ENCODE peak calls at places on chromosomes 4 and X, in nine cellular contexts. One of them, this sample, is unnamed. For H3K9me3 and H3K27me3, the result is how much of the 10 kb centered on the place peaks cover.

GRCh38 chr4:182918791-182919302 is 1.7 kb upstream of the DCTD start:
- DNase-seq in fibroblast of lung: no peak
- DNase-seq in psoas muscle: no peak
- DNase-seq in breast epithelium: no peak
- DNase-seq in cardiac muscle cell: no peak
- DNase-seq in small intestine: peak
- DNase-seq in tibial nerve: no peak
- DNase-seq in SK-N-SH: no peak
- DNase-seq in esophagus muscularis mucosa: no peak
- DNase-seq in this sample: no peak

GRCh38 chr4:8599657-8600056 is 7.1 kb downstream of the CPZ start:
- DNase-seq in fibroblast of lung: peak
- DNase-seq in psoas muscle: no peak
- DNase-seq in breast epithelium: no peak
- DNase-seq in cardiac muscle cell: peak
- DNase-seq in small intestine: no peak
- DNase-seq in tibial nerve: no peak
- DNase-seq in SK-N-SH: no peak
- DNase-seq in esophagus muscularis mucosa: no peak
- DNase-seq in this sample: no peak

GRCh38 chr4:111937368-111937767 is 207.9 kb upstream of the FAM241A start:
- DNase-seq in fibroblast of lung: peak
- DNase-seq in psoas muscle: no peak
- DNase-seq in breast epithelium: no peak
- DNase-seq in cardiac muscle cell: peak
- DNase-seq in small intestine: peak
- DNase-seq in tibial nerve: no peak
- DNase-seq in SK-N-SH: no peak
- DNase-seq in esophagus muscularis mucosa: no peak
- DNase-seq in this sample: no peak

GRCh38 chr4:10998826-10999225 is 314.3 kb upstream of the CLNK start:
- DNase-seq in fibroblast of lung: peak
- DNase-seq in psoas muscle: no peak
- DNase-seq in breast epithelium: no peak
- DNase-seq in cardiac muscle cell: peak
- DNase-seq in small intestine: no peak
- DNase-seq in tibial nerve: no peak
- DNase-seq in SK-N-SH: no peak
- DNase-seq in esophagus muscularis mucosa: peak
- DNase-seq in this sample: no peak

GRCh38 chr4:163554870-163555465 is 60.5 kb downstream of the TMA16 start:
- DNase-seq in fibroblast of lung: no peak
- DNase-seq in psoas muscle: no peak
- DNase-seq in breast epithelium: no peak
- DNase-seq in cardiac muscle cell: peak
- DNase-seq in small intestine: peak
- DNase-seq in tibial nerve: no peak
- DNase-seq in SK-N-SH: peak
- DNase-seq in esophagus muscularis mucosa: no peak
- DNase-seq in this sample: no peak

GRCh38 chr4:77092832-77093800 is 17.3 kb upstream of the CCNI start:
- DNase-seq in fibroblast of lung: peak
- DNase-seq in psoas muscle: no peak
- DNase-seq in breast epithelium: no peak
- DNase-seq in cardiac muscle cell: peak
- DNase-seq in small intestine: peak
- DNase-seq in tibial nerve: no peak
- DNase-seq in SK-N-SH: no peak
- DNase-seq in esophagus muscularis mucosa: peak
- DNase-seq in this sample: no peak

GRCh38 chrX:15804563-15804962 is 14.3 kb downstream of the ZRSR2 start:
- DNase-seq in fibroblast of lung: no peak
- DNase-seq in psoas muscle: no peak
- DNase-seq in breast epithelium: no peak
- DNase-seq in cardiac muscle cell: no peak
- DNase-seq in small intestine: no peak
- DNase-seq in tibial nerve: no peak
- DNase-seq in SK-N-SH: no peak
- DNase-seq in esophagus muscularis mucosa: no peak
- DNase-seq in this sample: no peak

GRCh38 chr4:78683352-78683751 is 92.8 kb upstream of the BMP2K start:
- DNase-seq in fibroblast of lung: no peak
- DNase-seq in psoas muscle: no peak
- DNase-seq in breast epithelium: no peak
- DNase-seq in cardiac muscle cell: no peak
- DNase-seq in small intestine: peak
- DNase-seq in tibial nerve: no peak
- DNase-seq in SK-N-SH: no peak
- DNase-seq in esophagus muscularis mucosa: no peak
- DNase-seq in this sample: no peak

GRCh38 chr4:122450847-122451246 is 5.7 kb downstream of the IL2 start:
- DNase-seq in fibroblast of lung: no peak
- DNase-seq in psoas muscle: no peak
- DNase-seq in breast epithelium: no peak
- DNase-seq in cardiac muscle cell: peak
- DNase-seq in small intestine: no peak
- DNase-seq in tibial nerve: no peak
- DNase-seq in SK-N-SH: no peak
- DNase-seq in esophagus muscularis mucosa: no peak
- DNase-seq in this sample: peak

GRCh38 chr4:110616162-110617062 is 6.5 kb downstream of the PITX2 start:
- DNase-seq in fibroblast of lung: no peak
- DNase-seq in psoas muscle: no peak
- DNase-seq in breast epithelium: no peak
- DNase-seq in cardiac muscle cell: no peak
- DNase-seq in small intestine: peak
- DNase-seq in tibial nerve: no peak
- DNase-seq in SK-N-SH: no peak
- DNase-seq in esophagus muscularis mucosa: no peak
- DNase-seq in this sample: no peak

GRCh38 chr4:110614173-110614948 is 8.5 kb downstream of the PITX2 start:
- DNase-seq in fibroblast of lung: no peak
- DNase-seq in psoas muscle: no peak
- DNase-seq in breast epithelium: no peak
- DNase-seq in cardiac muscle cell: no peak
- DNase-seq in small intestine: no peak
- DNase-seq in tibial nerve: no peak
- DNase-seq in SK-N-SH: no peak
- DNase-seq in esophagus muscularis mucosa: no peak
- DNase-seq in this sample: no peak

GRCh38 chr4:110615366-110616161 is 7.3 kb downstream of the PITX2 start:
- DNase-seq in fibroblast of lung: no peak
- DNase-seq in psoas muscle: no peak
- DNase-seq in breast epithelium: no peak
- DNase-seq in cardiac muscle cell: no peak
- DNase-seq in small intestine: peak
- DNase-seq in tibial nerve: no peak
- DNase-seq in SK-N-SH: no peak
- DNase-seq in esophagus muscularis mucosa: no peak
- DNase-seq in this sample: no peak

GRCh38 chr4:110613710-110614109 is 9.2 kb downstream of the PITX2 start:
- DNase-seq in fibroblast of lung: no peak
- DNase-seq in psoas muscle: no peak
- DNase-seq in breast epithelium: no peak
- DNase-seq in cardiac muscle cell: no peak
- DNase-seq in small intestine: no peak
- DNase-seq in tibial nerve: no peak
- DNase-seq in SK-N-SH: no peak
- DNase-seq in esophagus muscularis mucosa: no peak
- DNase-seq in this sample: no peak

DNA sequence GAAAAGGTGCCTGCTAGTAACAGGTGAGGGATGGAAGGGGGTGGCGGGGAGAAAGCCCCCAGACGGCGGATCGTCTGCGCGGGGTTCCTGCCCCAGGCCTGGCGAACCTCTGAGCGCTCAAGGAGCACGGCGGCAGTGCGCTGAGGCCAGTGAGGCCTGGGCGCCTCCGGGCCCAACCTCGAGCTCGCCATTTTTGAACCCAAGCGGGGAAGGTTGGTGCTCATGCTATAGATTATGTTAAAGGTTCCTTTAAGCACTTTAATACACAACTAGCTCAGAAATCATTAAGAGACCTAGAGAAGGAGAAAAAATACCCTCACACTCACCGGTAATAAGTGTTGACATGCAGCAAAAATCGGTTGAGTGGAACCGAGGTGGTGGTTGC is 7.9 kb downstream of the PITX2 start:
- DNase-seq in fibroblast of lung: no peak
- DNase-seq in psoas muscle: no peak
- DNase-seq in breast epithelium: no peak
- DNase-seq in cardiac muscle cell: no peak
- DNase-seq in small intestine: peak
- DNase-seq in tibial nerve: no peak
- DNase-seq in SK-N-SH: no peak
- DNase-seq in esophagus muscularis mucosa: no peak
- DNase-seq in this sample: no peak
- H3K9me3 ChIP-seq in fibroblast of lung: under half
- H3K9me3 ChIP-seq in psoas muscle: under half
- H3K9me3 ChIP-seq in breast epithelium: under half
- H3K9me3 ChIP-seq in cardiac muscle cell: under half
- H3K9me3 ChIP-seq in small intestine: under half
- H3K9me3 ChIP-seq in tibial nerve: under half
- H3K9me3 ChIP-seq in SK-N-SH: under half
- H3K9me3 ChIP-seq in esophagus muscularis mucosa: under half
- H3K9me3 ChIP-seq in this sample: under half

GRCh38 chrX:77510007-77510406 is 62.8 kb downstream of the FGF16 start:
- DNase-seq in fibroblast of lung: no peak
- DNase-seq in psoas muscle: no peak
- DNase-seq in breast epithelium: no peak
- DNase-seq in cardiac muscle cell: no peak
- DNase-seq in small intestine: no peak
- DNase-seq in tibial nerve: no peak
- DNase-seq in SK-N-SH: no peak
- DNase-seq in esophagus muscularis mucosa: no peak
- DNase-seq in this sample: no peak
- H3K27me3 ChIP-seq in fibroblast of lung: under half
- H3K27me3 ChIP-seq in psoas muscle: under half
- H3K27me3 ChIP-seq in breast epithelium: under half
- H3K27me3 ChIP-seq in cardiac muscle cell: under half
- H3K27me3 ChIP-seq in small intestine: under half
- H3K27me3 ChIP-seq in tibial nerve: under half
- H3K27me3 ChIP-seq in SK-N-SH: under half
- H3K27me3 ChIP-seq in esophagus muscularis mucosa: under half
- H3K27me3 ChIP-seq in this sample: under half

GRCh38 chrX:21412883-21413282 is 38.7 kb downstream of the CNKSR2 start:
- DNase-seq in fibroblast of lung: peak
- DNase-seq in psoas muscle: no peak
- DNase-seq in breast epithelium: no peak
- DNase-seq in cardiac muscle cell: no peak
- DNase-seq in small intestine: no peak
- DNase-seq in tibial nerve: no peak
- DNase-seq in SK-N-SH: no peak
- DNase-seq in esophagus muscularis mucosa: no peak
- DNase-seq in this sample: no peak
- H3K27ac ChIP-seq in fibroblast of lung: no peak
- H3K27ac ChIP-seq in psoas muscle: no peak
- H3K27ac ChIP-seq in breast epithelium: no peak
- H3K27ac ChIP-seq in cardiac muscle cell: no peak
- H3K27ac ChIP-seq in small intestine: no peak
- H3K27ac ChIP-seq in tibial nerve: no peak
- H3K27ac ChIP-seq in SK-N-SH: no peak
- H3K27ac ChIP-seq in esophagus muscularis mucosa: no peak
- H3K27ac ChIP-seq in this sample: no peak

DNA sequence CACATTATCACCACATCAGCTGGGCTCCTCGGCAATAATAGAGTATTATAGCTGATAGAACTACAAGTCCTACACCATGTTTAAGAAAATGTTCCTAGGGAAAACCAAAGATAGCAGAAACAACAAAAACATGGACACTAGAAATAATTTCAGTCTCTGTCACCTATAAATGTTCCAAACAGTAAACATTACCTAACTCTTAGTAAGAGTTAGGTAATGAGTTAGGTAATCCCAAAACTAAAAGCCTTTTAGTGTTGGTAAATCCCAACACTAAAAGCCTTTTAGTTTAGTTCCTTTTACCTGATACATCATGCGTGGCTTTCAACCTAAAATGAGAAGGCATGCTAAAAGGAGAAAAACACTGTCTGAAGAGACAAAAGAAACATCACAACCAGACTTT is 35.5 kb downstream of the MAGED2 start:
- DNase-seq in fibroblast of lung: no peak
- DNase-seq in psoas muscle: no peak
- DNase-seq in breast epithelium: no peak
- DNase-seq in cardiac muscle cell: no peak
- DNase-seq in small intestine: no peak
- DNase-seq in tibial nerve: no peak
- DNase-seq in SK-N-SH: no peak
- DNase-seq in esophagus muscularis mucosa: no peak
- DNase-seq in this sample: no peak
- H3K9me3 ChIP-seq in fibroblast of lung: under half
- H3K9me3 ChIP-seq in psoas muscle: under half
- H3K9me3 ChIP-seq in breast epithelium: under half
- H3K9me3 ChIP-seq in cardiac muscle cell: under half
- H3K9me3 ChIP-seq in small intestine: under half
- H3K9me3 ChIP-seq in tibial nerve: under half
- H3K9me3 ChIP-seq in SK-N-SH: under half
- H3K9me3 ChIP-seq in esophagus muscularis mucosa: under half
- H3K9me3 ChIP-seq in this sample: under half

GRCh38 chrX:68694429-68695205 is 47.2 kb downstream of the STARD8 start:
- DNase-seq in fibroblast of lung: no peak
- DNase-seq in psoas muscle: no peak
- DNase-seq in breast epithelium: no peak
- DNase-seq in cardiac muscle cell: no peak
- DNase-seq in small intestine: peak
- DNase-seq in tibial nerve: no peak
- DNase-seq in SK-N-SH: no peak
- DNase-seq in esophagus muscularis mucosa: no peak
- DNase-seq in this sample: no peak

GRCh38 chrX:68697036-68697435 is 49.6 kb downstream of the STARD8 start:
- DNase-seq in fibroblast of lung: no peak
- DNase-seq in psoas muscle: no peak
- DNase-seq in breast epithelium: no peak
- DNase-seq in cardiac muscle cell: no peak
- DNase-seq in small intestine: no peak
- DNase-seq in tibial nerve: no peak
- DNase-seq in SK-N-SH: no peak
- DNase-seq in esophagus muscularis mucosa: no peak
- DNase-seq in this sample: no peak

GRCh38 chrX:68697465-68698125 is 50.1 kb downstream of the STARD8 start:
- DNase-seq in fibroblast of lung: no peak
- DNase-seq in psoas muscle: no peak
- DNase-seq in breast epithelium: no peak
- DNase-seq in cardiac muscle cell: no peak
- DNase-seq in small intestine: no peak
- DNase-seq in tibial nerve: no peak
- DNase-seq in SK-N-SH: no peak
- DNase-seq in esophagus muscularis mucosa: no peak
- DNase-seq in this sample: no peak

GRCh38 chrX:68695206-68695845 is 47.9 kb downstream of the STARD8 start:
- DNase-seq in fibroblast of lung: no peak
- DNase-seq in psoas muscle: no peak
- DNase-seq in breast epithelium: no peak
- DNase-seq in cardiac muscle cell: no peak
- DNase-seq in small intestine: no peak
- DNase-seq in tibial nerve: no peak
- DNase-seq in SK-N-SH: no peak
- DNase-seq in esophagus muscularis mucosa: no peak
- DNase-seq in this sample: no peak

DNA sequence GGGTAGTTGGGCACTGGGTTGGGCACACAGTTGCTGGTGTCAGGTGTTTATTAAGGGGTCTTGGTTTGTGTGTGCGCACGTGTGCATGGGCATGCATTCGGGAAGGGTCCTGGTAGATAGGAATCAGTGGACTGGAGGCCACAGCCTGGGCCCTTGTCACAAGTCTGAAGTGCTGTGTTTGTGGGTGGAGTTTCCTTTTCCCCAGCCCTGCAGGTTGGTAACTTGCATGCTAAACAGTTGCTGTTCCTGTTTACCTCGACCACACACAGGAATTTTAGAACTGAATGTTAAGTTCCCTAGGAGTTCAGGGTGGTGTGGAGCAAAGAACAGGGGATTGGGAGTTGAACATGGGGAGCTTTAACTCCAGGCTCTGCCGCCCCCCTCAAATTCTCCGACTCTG is 48.8 kb downstream of the STARD8 start:
- DNase-seq in fibroblast of lung: no peak
- DNase-seq in psoas muscle: no peak
- DNase-seq in breast epithelium: no peak
- DNase-seq in cardiac muscle cell: no peak
- DNase-seq in small intestine: no peak
- DNase-seq in tibial nerve: no peak
- DNase-seq in SK-N-SH: no peak
- DNase-seq in esophagus muscularis mucosa: no peak
- DNase-seq in this sample: no peak
- H3K27me3 ChIP-seq in fibroblast of lung: under half
- H3K27me3 ChIP-seq in psoas muscle: under half
- H3K27me3 ChIP-seq in breast epithelium: under half
- H3K27me3 ChIP-seq in cardiac muscle cell: under half
- H3K27me3 ChIP-seq in small intestine: under half
- H3K27me3 ChIP-seq in tibial nerve: under half
- H3K27me3 ChIP-seq in SK-N-SH: under half
- H3K27me3 ChIP-seq in esophagus muscularis mucosa: under half
- H3K27me3 ChIP-seq in this sample: under half